ENCODE peak calls at places on chromosomes 13 and 19, in nine cellular contexts. One of them, this sample, is unnamed.
A peak's percentile ranks its signal among the peaks of the same experiment; 100 is the strongest.

GRCh38 chr13:21478881-21479808 is 20.0 kb upstream of the ZDHHC20 start:
- DNase-seq in left ventricle myocardium inferior: no peak
- DNase-seq in esophagus squamous epithelium: no peak
- DNase-seq in GM12878: no peak
- DNase-seq in stomach: no peak
- DNase-seq in thyroid gland: peak; percentile 33
- DNase-seq in mesenchymal stem cell: peak; percentile 84
- DNase-seq in lung: peak; percentile 50
- DNase-seq in psoas muscle: no peak
- DNase-seq in this sample: peak; percentile 68

GRCh38 chr13:101018720-101019119 is 344.1 kb upstream of the TMTC4 start:
- DNase-seq in left ventricle myocardium inferior: no peak
- DNase-seq in esophagus squamous epithelium: no peak
- DNase-seq in GM12878: no peak
- DNase-seq in stomach: no peak
- DNase-seq in thyroid gland: no peak
- DNase-seq in mesenchymal stem cell: peak; percentile 26
- DNase-seq in lung: no peak
- DNase-seq in psoas muscle: no peak
- DNase-seq in this sample: no peak

GRCh38 chr13:39918837-39919236 is 263.4 kb downstream of the COG6 start:
- DNase-seq in left ventricle myocardium inferior: no peak
- DNase-seq in esophagus squamous epithelium: no peak
- DNase-seq in GM12878: no peak
- DNase-seq in stomach: no peak
- DNase-seq in thyroid gland: no peak
- DNase-seq in mesenchymal stem cell: peak; percentile 13
- DNase-seq in lung: no peak
- DNase-seq in psoas muscle: no peak
- DNase-seq in this sample: no peak

GRCh38 chr13:93862259-93862658 is 617.2 kb downstream of the DCT start:
- DNase-seq in left ventricle myocardium inferior: no peak
- DNase-seq in esophagus squamous epithelium: no peak
- DNase-seq in GM12878: no peak
- DNase-seq in stomach: no peak
- DNase-seq in thyroid gland: no peak
- DNase-seq in mesenchymal stem cell: peak; percentile 44
- DNase-seq in lung: no peak
- DNase-seq in psoas muscle: no peak
- DNase-seq in this sample: no peak

GRCh38 chr19:39422020-39422419 is 9.6 kb downstream of the PLEKHG2 start:
- DNase-seq in left ventricle myocardium inferior: no peak
- DNase-seq in esophagus squamous epithelium: no peak
- DNase-seq in GM12878: no peak
- DNase-seq in stomach: no peak
- DNase-seq in thyroid gland: no peak
- DNase-seq in mesenchymal stem cell: peak; percentile 28
- DNase-seq in lung: no peak
- DNase-seq in psoas muscle: no peak
- DNase-seq in this sample: no peak

GRCh38 chr19:19672816-19673215 is 4.2 kb downstream of the ZNF101 start:
- DNase-seq in left ventricle myocardium inferior: no peak
- DNase-seq in esophagus squamous epithelium: no peak
- DNase-seq in GM12878: no peak
- DNase-seq in stomach: no peak
- DNase-seq in thyroid gland: no peak
- DNase-seq in mesenchymal stem cell: no peak
- DNase-seq in lung: no peak
- DNase-seq in psoas muscle: no peak
- DNase-seq in this sample: no peak

GRCh38 chr19:42175952-42176648 is 41.4 kb downstream of the DEDD2 start:
- DNase-seq in left ventricle myocardium inferior: no peak
- DNase-seq in esophagus squamous epithelium: no peak
- DNase-seq in GM12878: no peak
- DNase-seq in stomach: no peak
- DNase-seq in thyroid gland: no peak
- DNase-seq in mesenchymal stem cell: peak; percentile 45
- DNase-seq in lung: no peak
- DNase-seq in psoas muscle: no peak
- DNase-seq in this sample: no peak

GRCh38 chr13:22432690-22433089 is 748.1 kb upstream of the SGCG start:
- DNase-seq in left ventricle myocardium inferior: no peak
- DNase-seq in esophagus squamous epithelium: no peak
- DNase-seq in GM12878: no peak
- DNase-seq in stomach: no peak
- DNase-seq in thyroid gland: no peak
- DNase-seq in mesenchymal stem cell: no peak
- DNase-seq in lung: no peak
- DNase-seq in psoas muscle: no peak
- DNase-seq in this sample: no peak

GRCh38 chr13:72290962-72291681 is 424.1 kb upstream of the DACH1 start:
- DNase-seq in left ventricle myocardium inferior: no peak
- DNase-seq in esophagus squamous epithelium: no peak
- DNase-seq in GM12878: no peak
- DNase-seq in stomach: no peak
- DNase-seq in thyroid gland: no peak
- DNase-seq in mesenchymal stem cell: peak; percentile 38
- DNase-seq in lung: no peak
- DNase-seq in psoas muscle: no peak
- DNase-seq in this sample: no peak

GRCh38 chr19:48967346-48968178 is 2.5 kb downstream of the FTL start:
- DNase-seq in left ventricle myocardium inferior: peak; percentile 36
- DNase-seq in esophagus squamous epithelium: no peak
- DNase-seq in GM12878: no peak
- DNase-seq in stomach: no peak
- DNase-seq in thyroid gland: peak; percentile 57
- DNase-seq in mesenchymal stem cell: peak; percentile 90
- DNase-seq in lung: peak; percentile 55
- DNase-seq in psoas muscle: peak; percentile 44
- DNase-seq in this sample: no peak

GRCh38 chr19:17333611-17334413 is 843 bp downstream of the ANO8 start:
- DNase-seq in left ventricle myocardium inferior: no peak
- DNase-seq in esophagus squamous epithelium: no peak
- DNase-seq in GM12878: peak; percentile 16
- DNase-seq in stomach: peak; percentile 64
- DNase-seq in thyroid gland: no peak
- DNase-seq in mesenchymal stem cell: peak; percentile 88
- DNase-seq in lung: peak; percentile 53
- DNase-seq in psoas muscle: no peak
- DNase-seq in this sample: no peak

GRCh38 chr19:29093553-29093908 is 119.4 kb downstream of the UQCRFS1 start:
- DNase-seq in left ventricle myocardium inferior: no peak
- DNase-seq in esophagus squamous epithelium: no peak
- DNase-seq in GM12878: no peak
- DNase-seq in stomach: no peak
- DNase-seq in thyroid gland: no peak
- DNase-seq in mesenchymal stem cell: no peak
- DNase-seq in lung: no peak
- DNase-seq in psoas muscle: peak; percentile 21
- DNase-seq in this sample: no peak

GRCh38 chr13:40120288-40120687 is 464.8 kb downstream of the COG6 start:
- DNase-seq in left ventricle myocardium inferior: no peak
- DNase-seq in esophagus squamous epithelium: no peak
- DNase-seq in GM12878: no peak
- DNase-seq in stomach: no peak
- DNase-seq in thyroid gland: no peak
- DNase-seq in mesenchymal stem cell: no peak
- DNase-seq in lung: no peak
- DNase-seq in psoas muscle: no peak
- DNase-seq in this sample: no peak

GRCh38 chr13:110249326-110249725 is 57.6 kb downstream of the COL4A1 start:
- DNase-seq in left ventricle myocardium inferior: no peak
- DNase-seq in esophagus squamous epithelium: no peak
- DNase-seq in GM12878: no peak
- DNase-seq in stomach: no peak
- DNase-seq in thyroid gland: no peak
- DNase-seq in mesenchymal stem cell: no peak
- DNase-seq in lung: peak; percentile 25
- DNase-seq in psoas muscle: no peak
- DNase-seq in this sample: no peak

GRCh38 chr13:93259527-93260080 is 33.0 kb downstream of the GPC6 start:
- DNase-seq in left ventricle myocardium inferior: no peak
- DNase-seq in esophagus squamous epithelium: no peak
- DNase-seq in GM12878: no peak
- DNase-seq in stomach: no peak
- DNase-seq in thyroid gland: no peak
- DNase-seq in mesenchymal stem cell: no peak
- DNase-seq in lung: no peak
- DNase-seq in psoas muscle: no peak
- DNase-seq in this sample: no peak

GRCh38 chr13:108728370-108728769 is 99.0 kb downstream of the MYO16 start:
- DNase-seq in left ventricle myocardium inferior: no peak
- DNase-seq in esophagus squamous epithelium: no peak
- DNase-seq in GM12878: no peak
- DNase-seq in stomach: no peak
- DNase-seq in thyroid gland: no peak
- DNase-seq in mesenchymal stem cell: no peak
- DNase-seq in lung: no peak
- DNase-seq in psoas muscle: no peak
- DNase-seq in this sample: no peak

GRCh38 chr13:79870766-79871165 is 389.8 kb downstream of the NDFIP2 start:
- DNase-seq in left ventricle myocardium inferior: no peak
- DNase-seq in esophagus squamous epithelium: no peak
- DNase-seq in GM12878: no peak
- DNase-seq in stomach: no peak
- DNase-seq in thyroid gland: no peak
- DNase-seq in mesenchymal stem cell: no peak
- DNase-seq in lung: no peak
- DNase-seq in psoas muscle: no peak
- DNase-seq in this sample: no peak

GRCh38 chr19:47742636-47743035 is 2.7 kb upstream of the NOP53 start:
- DNase-seq in left ventricle myocardium inferior: no peak
- DNase-seq in esophagus squamous epithelium: no peak
- DNase-seq in GM12878: no peak
- DNase-seq in stomach: no peak
- DNase-seq in thyroid gland: no peak
- DNase-seq in mesenchymal stem cell: peak; percentile 56
- DNase-seq in lung: no peak
- DNase-seq in psoas muscle: no peak
- DNase-seq in this sample: no peak

GRCh38 chr13:62702502-62702901 is 1286.9 kb upstream of the PCDH20 start:
- DNase-seq in left ventricle myocardium inferior: no peak
- DNase-seq in esophagus squamous epithelium: no peak
- DNase-seq in GM12878: no peak
- DNase-seq in stomach: no peak
- DNase-seq in thyroid gland: no peak
- DNase-seq in mesenchymal stem cell: no peak
- DNase-seq in lung: no peak
- DNase-seq in psoas muscle: no peak
- DNase-seq in this sample: no peak

GRCh38 chr13:30408319-30409101 is 13.8 kb upstream of the UBE2L5 start:
- DNase-seq in left ventricle myocardium inferior: peak; percentile 95
- DNase-seq in esophagus squamous epithelium: peak; percentile 82
- DNase-seq in GM12878: no peak
- DNase-seq in stomach: peak; percentile 96
- DNase-seq in thyroid gland: peak; percentile 96
- DNase-seq in mesenchymal stem cell: peak; percentile 88
- DNase-seq in lung: peak; percentile 95
- DNase-seq in psoas muscle: peak; percentile 97
- DNase-seq in this sample: peak; percentile 97
- H3K36me3 ChIP-seq in left ventricle myocardium inferior: no peaks in the 10 kb centered on the region
- H3K36me3 ChIP-seq in esophagus squamous epithelium: no peaks in the 10 kb centered on the region
- H3K36me3 ChIP-seq in GM12878: no peaks in the 10 kb centered on the region
- H3K36me3 ChIP-seq in stomach: no peaks in the 10 kb centered on the region
- H3K36me3 ChIP-seq in thyroid gland: no peaks in the 10 kb centered on the region
- H3K36me3 ChIP-seq in mesenchymal stem cell: no peaks in the 10 kb centered on the region
- H3K36me3 ChIP-seq in lung: no peaks in the 10 kb centered on the region
- H3K36me3 ChIP-seq in psoas muscle: no peaks in the 10 kb centered on the region
- H3K36me3 ChIP-seq in this sample: no peaks in the 10 kb centered on the region

GRCh38 chr13:32535748-32536147 is 2.8 kb downstream of the N4BP2L2 start:
- DNase-seq in left ventricle myocardium inferior: no peak
- DNase-seq in esophagus squamous epithelium: no peak
- DNase-seq in GM12878: no peak
- DNase-seq in stomach: no peak
- DNase-seq in thyroid gland: no peak
- DNase-seq in mesenchymal stem cell: no peak
- DNase-seq in lung: no peak
- DNase-seq in psoas muscle: no peak
- DNase-seq in this sample: no peak

GRCh38 chr13:32538234-32538620 is 368 bp downstream of the N4BP2L2 start:
- DNase-seq in left ventricle myocardium inferior: peak; percentile 18
- DNase-seq in esophagus squamous epithelium: no peak
- DNase-seq in GM12878: no peak
- DNase-seq in stomach: peak; percentile 63
- DNase-seq in thyroid gland: no peak
- DNase-seq in mesenchymal stem cell: peak; percentile 83
- DNase-seq in lung: peak; percentile 53
- DNase-seq in psoas muscle: peak; percentile 27
- DNase-seq in this sample: no peak

GRCh38 chr13:32535140-32535539 is 3.5 kb downstream of the N4BP2L2 start:
- DNase-seq in left ventricle myocardium inferior: no peak
- DNase-seq in esophagus squamous epithelium: no peak
- DNase-seq in GM12878: no peak
- DNase-seq in stomach: no peak
- DNase-seq in thyroid gland: no peak
- DNase-seq in mesenchymal stem cell: peak; percentile 13
- DNase-seq in lung: no peak
- DNase-seq in psoas muscle: no peak
- DNase-seq in this sample: no peak

GRCh38 chr13:32537580-32538233 is 888 bp downstream of the N4BP2L2 start:
- DNase-seq in left ventricle myocardium inferior: peak; percentile 33
- DNase-seq in esophagus squamous epithelium: no peak
- DNase-seq in GM12878: no peak
- DNase-seq in stomach: peak; percentile 26
- DNase-seq in thyroid gland: peak; percentile 23
- DNase-seq in mesenchymal stem cell: no peak
- DNase-seq in lung: no peak
- DNase-seq in psoas muscle: peak; percentile 39
- DNase-seq in this sample: peak; percentile 42

GRCh38 chr13:32538621-32539246 is at the start of gene N4BP2L2:
- DNase-seq in left ventricle myocardium inferior: peak; percentile 90
- DNase-seq in esophagus squamous epithelium: peak; percentile 70
- DNase-seq in GM12878: peak; percentile 94
- DNase-seq in stomach: peak; percentile 94
- DNase-seq in thyroid gland: peak; percentile 96
- DNase-seq in mesenchymal stem cell: peak; percentile 98
- DNase-seq in lung: peak; percentile 96
- DNase-seq in psoas muscle: peak; percentile 91
- DNase-seq in this sample: peak; percentile 96
- H3K36me3 ChIP-seq in left ventricle myocardium inferior: peaks cover 23% of the 10 kb centered on the region
- H3K36me3 ChIP-seq in esophagus squamous epithelium: no peaks in the 10 kb centered on the region
- H3K36me3 ChIP-seq in GM12878: no peaks in the 10 kb centered on the region
- H3K36me3 ChIP-seq in stomach: peaks cover 19% of the 10 kb centered on the region
- H3K36me3 ChIP-seq in thyroid gland: no peaks in the 10 kb centered on the region
- H3K36me3 ChIP-seq in mesenchymal stem cell: peaks cover 28% of the 10 kb centered on the region
- H3K36me3 ChIP-seq in lung: peaks cover 8% of the 10 kb centered on the region
- H3K36me3 ChIP-seq in psoas muscle: peaks cover 17% of the 10 kb centered on the region
- H3K36me3 ChIP-seq in this sample: peaks cover 5% of the 10 kb centered on the region

GRCh38 chr19:58000677-58001076 is 1.9 kb downstream of the ZNF606 start:
- DNase-seq in left ventricle myocardium inferior: no peak
- DNase-seq in esophagus squamous epithelium: no peak
- DNase-seq in GM12878: no peak
- DNase-seq in stomach: no peak
- DNase-seq in thyroid gland: no peak
- DNase-seq in mesenchymal stem cell: no peak
- DNase-seq in lung: no peak
- DNase-seq in psoas muscle: no peak
- DNase-seq in this sample: no peak
- H3K36me3 ChIP-seq in left ventricle myocardium inferior: peaks cover 78% of the 10 kb centered on the region
- H3K36me3 ChIP-seq in esophagus squamous epithelium: peaks cover 19% of the 10 kb centered on the region
- H3K36me3 ChIP-seq in GM12878: peaks cover 7% of the 10 kb centered on the region
- H3K36me3 ChIP-seq in stomach: peaks cover 65% of the 10 kb centered on the region
- H3K36me3 ChIP-seq in thyroid gland: peaks cover 19% of the 10 kb centered on the region
- H3K36me3 ChIP-seq in mesenchymal stem cell: peaks cover 75% of the 10 kb centered on the region
- H3K36me3 ChIP-seq in lung: peaks cover 4% of the 10 kb centered on the region
- H3K36me3 ChIP-seq in psoas muscle: peaks cover 72% of the 10 kb centered on the region
- H3K36me3 ChIP-seq in this sample: peaks cover 8% of the 10 kb centered on the region

GRCh38 chr13:114017028-114017630 is 43.3 kb upstream of the C13orf46 start:
- DNase-seq in left ventricle myocardium inferior: no peak
- DNase-seq in esophagus squamous epithelium: no peak
- DNase-seq in GM12878: no peak
- DNase-seq in stomach: no peak
- DNase-seq in thyroid gland: no peak
- DNase-seq in mesenchymal stem cell: no peak
- DNase-seq in lung: no peak
- DNase-seq in psoas muscle: peak; percentile 16
- DNase-seq in this sample: no peak
- H3K36me3 ChIP-seq in left ventricle myocardium inferior: peaks cover 64% of the 10 kb centered on the region
- H3K36me3 ChIP-seq in esophagus squamous epithelium: peaks cover 5% of the 10 kb centered on the region
- H3K36me3 ChIP-seq in GM12878: peaks cover 28% of the 10 kb centered on the region
- H3K36me3 ChIP-seq in stomach: peaks cover 80% of the 10 kb centered on the region
- H3K36me3 ChIP-seq in thyroid gland: no peaks in the 10 kb centered on the region
- H3K36me3 ChIP-seq in mesenchymal stem cell: peaks cover 95% of the 10 kb centered on the region
- H3K36me3 ChIP-seq in lung: no peaks in the 10 kb centered on the region
- H3K36me3 ChIP-seq in psoas muscle: peaks cover 71% of the 10 kb centered on the region
- H3K36me3 ChIP-seq in this sample: no peaks in the 10 kb centered on the region